ENCODE peak calls at places on chromosomes 3 and 15, in four cellular contexts. G, P, I and F are unnamed samples.

GRCh38 chr15:101439285-101439919 is 50.1 kb downstream of the PCSK6 start:
- DNase-seq in P (no peak), I (no peak), G (peak; percentile 99), F (no peak)

GRCh38 chr3:40649346-40649745 is 124.6 kb downstream of the ZNF621 start:
- DNase-seq in I (no peak), G (no peak), P (no peak), F (no peak)

GRCh38 chr15:98740963-98741362 is 92.6 kb downstream of the IGF1R start:
- DNase-seq in I (no peak), G (no peak), P (no peak), F (no peak)

GRCh38 chr3:38000242-38000916 is 9.8 kb downstream of the VILL start:
- DNase-seq in P (peak; percentile 1), G (no peak), I (no peak), F (no peak)

GRCh38 chr3:122397136-122397645 is 13.2 kb downstream of the FAM162A start:
- DNase-seq in I (no peak), G (no peak), P (no peak), F (no peak)

GRCh38 chr3:172321035-172321434 is 127.2 kb downstream of the GHSR start:
- DNase-seq in I (peak; percentile 37), G (peak; percentile 18), P (no peak), F (no peak)

GRCh38 chr3:150057227-150057626 is 86.5 kb upstream of the PFN2 start:
- DNase-seq in P (no peak), G (no peak), I (no peak), F (no peak)

GRCh38 chr3:107430214-107431047 is 53.2 kb downstream of the CCDC54 start:
- DNase-seq in P (no peak), I (no peak), G (no peak), F (peak; percentile 13)

GRCh38 chr15:62147149-62148013 is 17.7 kb downstream of the C2CD4B start:
- DNase-seq in G (no peak), P (no peak), I (no peak), F (no peak)

GRCh38 chr15:96264801-96265515 is 65.5 kb upstream of the NR2F2 start:
- DNase-seq in G (peak; percentile 94), P (no peak), I (peak; percentile 36), F (no peak)

GRCh38 chr3:179672918-179673317 is 20.1 kb downstream of the USP13 start:
- DNase-seq in G (no peak), I (no peak), P (no peak), F (no peak)

GRCh38 chr3:98855811-98856400 is 45.6 kb downstream of the DCBLD2 start:
- DNase-seq in I (no peak), G (no peak), P (no peak), F (no peak)

GRCh38 chr3:112647122-112647521 is 6.2 kb upstream of the CCDC80 start:
- DNase-seq in G (peak; percentile 29), I (no peak), P (no peak), F (no peak)

GRCh38 chr3:55564709-55565108 is 77.6 kb upstream of the WNT5A start:
- DNase-seq in I (no peak), G (no peak), P (no peak), F (no peak)

GRCh38 chr15:72271895-72272212 is 500 bp downstream of the PARP6 start:
- DNase-seq in G (no peak), I (peak; percentile 60), P (no peak), F (no peak)

GRCh38 chr3:34394978-34395748 is 596.7 kb downstream of the PDCD6IP start:
- DNase-seq in G (no peak), P (peak; percentile 29), I (no peak), F (peak; percentile 5)

DNA sequence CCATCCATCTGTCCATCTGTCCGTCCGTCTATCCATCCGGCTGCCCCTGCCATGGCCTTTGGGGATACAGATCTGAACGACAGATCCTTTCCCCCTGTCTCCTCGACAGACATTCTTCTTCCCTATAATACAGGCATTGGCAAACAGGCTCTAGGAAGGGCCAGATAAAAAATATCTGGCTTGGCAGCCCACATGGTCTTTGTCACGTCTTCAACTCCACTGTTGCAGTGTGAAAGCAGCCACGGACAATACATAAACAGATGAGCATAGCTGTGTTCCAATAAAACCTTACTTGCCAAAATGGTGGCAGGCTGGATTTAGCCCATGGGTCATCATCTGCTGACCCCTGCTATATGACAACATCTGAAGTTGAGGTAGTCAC is 128.5 kb upstream of the SMAD3 start:
- DNase-seq in I (no peak), G (no peak), P (no peak), F (no peak)
- TF ChIP-seq FOXJ3 in I (no peak), G (no peak), P (no peak), F (no peak)

GRCh38 chr3:185552358-185552877 is at the start of gene LIPH:
- DNase-seq in G (no peak), P (no peak), I (peak; percentile 46), F (no peak)
- TF ChIP-seq FOXJ3 in G (no peak), P (no peak), I (no peak), F (no peak)

GRCh38 chr15:77836116-77836798 is 203.5 kb upstream of the LINGO1 start:
- DNase-seq in G (no peak), I (peak; percentile 50), P (no peak), F (peak; percentile 79)
- TF ChIP-seq FOXJ3 in G (no peak), I (no peak), P (no peak), F (no peak)

GRCh38 chr15:40722934-40723333 is 28.0 kb downstream of the RAD51 start:
- DNase-seq in G (no peak), I (no peak), P (no peak), F (no peak)

GRCh38 chr15:40723919-40724318 is 28.9 kb downstream of the RAD51 start:
- DNase-seq in I (no peak), G (no peak), P (no peak), F (no peak)

GRCh38 chr15:40721716-40722115 is 26.7 kb downstream of the RAD51 start:
- DNase-seq in G (no peak), P (no peak), I (no peak), F (no peak)

DNA sequence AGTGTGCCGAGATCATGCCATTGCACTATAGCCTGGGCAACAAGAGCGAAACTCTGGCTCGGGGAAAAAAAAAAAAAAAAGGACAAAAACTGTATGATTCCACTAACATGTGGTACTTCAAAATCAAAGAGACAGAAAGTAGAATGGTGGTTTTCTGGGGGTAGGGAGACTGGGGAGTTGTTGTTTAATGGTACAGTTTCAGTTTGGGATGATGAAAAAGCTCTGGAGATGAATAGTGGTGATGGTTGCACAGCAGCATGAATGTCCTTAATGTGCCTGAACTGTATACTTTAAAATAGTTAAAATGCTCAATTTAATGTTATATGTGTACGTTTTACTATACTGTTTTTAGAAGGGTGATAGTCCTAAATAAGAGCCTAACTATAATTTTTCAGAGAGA is 27.4 kb downstream of the RAD51 start:
- DNase-seq in P (no peak), I (no peak), G (no peak), F (no peak)
- TF ChIP-seq FOXJ3 in P (no peak), I (no peak), G (no peak), F (no peak)

DNA sequence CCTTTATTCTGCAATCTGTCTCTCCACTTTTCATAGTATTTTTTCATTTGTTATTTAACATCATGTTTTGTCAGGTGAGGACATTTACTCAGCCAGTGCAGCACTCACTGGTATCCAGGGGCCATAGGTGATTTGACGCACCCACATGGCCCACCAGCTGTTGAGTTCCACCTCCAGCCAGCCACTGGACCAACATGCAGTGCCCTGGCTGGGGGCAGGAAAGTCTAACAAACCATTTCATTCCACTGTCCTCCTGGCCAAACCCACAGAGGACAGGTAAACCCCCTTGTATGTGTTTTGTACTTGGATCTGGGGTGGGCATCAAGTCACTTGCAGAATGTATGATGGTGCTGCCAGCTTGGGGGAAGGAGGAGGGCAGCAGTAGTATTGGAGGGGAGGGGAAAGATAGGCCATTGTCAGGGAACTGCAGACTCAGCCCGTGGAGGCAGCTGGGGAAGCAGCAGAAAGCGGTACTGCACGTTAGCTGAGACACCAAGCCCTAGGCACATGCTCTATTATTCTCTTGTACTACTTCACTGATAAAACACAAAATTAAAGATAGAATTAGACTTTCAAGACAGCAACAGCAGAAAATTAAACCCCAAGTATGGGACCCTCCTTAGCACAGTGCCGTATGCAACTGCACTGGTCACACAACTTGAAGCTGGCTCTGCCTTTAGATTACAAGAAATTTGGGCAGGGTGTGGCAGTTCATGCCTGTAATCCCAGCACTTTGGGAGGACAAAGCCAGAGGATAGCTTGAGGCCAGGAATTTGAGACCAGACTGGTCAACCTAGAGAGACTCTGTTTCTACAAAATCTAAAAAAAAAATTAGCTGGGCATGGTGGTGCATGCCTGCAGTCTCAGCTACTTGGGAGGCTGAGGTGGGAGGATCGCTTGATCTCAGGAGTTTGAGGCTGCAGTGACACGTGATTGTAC is 15.4 kb upstream of the RPL24 start:
- DNase-seq in P (no peak), G (no peak), I (no peak), F (no peak)
- TF ChIP-seq FOXJ3 in P (no peak), G (no peak), I (no peak), F (no peak)

GRCh38 chr3:50261505-50261904 is 7.4 kb upstream of the SEMA3B start:
- DNase-seq in G (no peak), P (no peak), I (no peak), F (no peak)

GRCh38 chr3:50260027-50260941 is 8.7 kb upstream of the SEMA3B start:
- DNase-seq in P (peak; percentile 94), G (peak; percentile 91), I (peak; percentile 90), F (peak; percentile 99)

GRCh38 chr3:50259432-50260026 is 9.4 kb upstream of the SEMA3B start:
- DNase-seq in I (no peak), P (peak; percentile 42), G (no peak), F (no peak)

GRCh38 chr3:50262778-50263177 is 6.2 kb upstream of the SEMA3B start:
- DNase-seq in P (no peak), I (no peak), G (no peak), F (no peak)

GRCh38 chr3:50260942-50261441 is 8.0 kb upstream of the SEMA3B start:
- DNase-seq in P (no peak), G (no peak), I (no peak), F (no peak)
- TF ChIP-seq FOXJ3 in P (no peak), G (no peak), I (no peak), F (no peak)